ENCODE peak calls at places on chromosomes 4 and X, in ten cellular contexts. W is CD4-positive, alpha-beta T cell; F is brain microvascular endothelial cell; N is breast epithelium; Y is lower leg skin; O is IMR-90; T is Caco-2; R is body of pancreas; S is neural progenitor cell; U is heart left ventricle. B is an unnamed sample.

GRCh38 chr4:140756292-140757219 is at the start of gene TBC1D9:
- DNase-seq in W (no peak), F (peak), N (peak), Y (peak), O (peak), T (peak), R (peak), S (peak), U (peak), B (peak)

GRCh38 chr4:128853741-128854140 is 44.2 kb downstream of the JADE1 start:
- DNase-seq in W (no peak), F (peak), N (no peak), Y (no peak), O (peak), T (no peak), R (no peak), S (no peak), U (no peak), B (no peak)

GRCh38 chr4:121189811-121190210 is 25.7 kb upstream of the TNIP3 start:
- DNase-seq in W (peak), F (no peak), N (no peak), Y (no peak), O (no peak), T (no peak), R (no peak), S (no peak), U (no peak), B (no peak)

GRCh38 chrX:57155171-57155570 is 18.0 kb upstream of the SPIN2A start:
- DNase-seq in W (no peak), F (no peak), N (no peak), Y (no peak), O (no peak), T (no peak), R (no peak), S (no peak), U (no peak), B (no peak)

GRCh38 chr4:7146764-7147071 is 45.6 kb upstream of the SORCS2 start:
- DNase-seq in W (no peak), F (no peak), N (no peak), Y (no peak), O (no peak), T (no peak), R (no peak), S (no peak), U (no peak), B (no peak)

GRCh38 chr4:95729596-95729995 is 110.3 kb upstream of the PDHA2 start:
- DNase-seq in W (no peak), F (no peak), N (no peak), Y (no peak), O (no peak), T (no peak), R (no peak), S (peak), U (no peak), B (no peak)

GRCh38 chr4:79851625-79852304 is 221.3 kb downstream of the ANTXR2 start:
- DNase-seq in W (no peak), F (no peak), N (no peak), Y (no peak), O (peak), T (no peak), R (no peak), S (no peak), U (no peak), B (peak)

GRCh38 chr4:102871772-102872171 is 3.0 kb downstream of the CISD2 start:
- DNase-seq in W (no peak), F (no peak), N (no peak), Y (no peak), O (no peak), T (no peak), R (no peak), S (no peak), U (no peak), B (no peak)

GRCh38 chrX:106917830-106918500 is 2.2 kb upstream of the CLDN2 start:
- DNase-seq in W (peak), F (peak), N (no peak), Y (no peak), O (peak), T (no peak), R (peak), S (no peak), U (no peak), B (peak)

GRCh38 chr4:25810016-25810415 is 52.8 kb downstream of the SEL1L3 start:
- DNase-seq in W (no peak), F (no peak), N (no peak), Y (peak), O (no peak), T (no peak), R (no peak), S (no peak), U (no peak), B (no peak)

GRCh38 chr4:123232439-123232838 is 164.2 kb upstream of the SPRY1 start:
- DNase-seq in W (no peak), F (no peak), N (no peak), Y (no peak), O (peak), T (no peak), R (no peak), S (no peak), U (no peak), B (peak)

GRCh38 chrX:147537172-147537571 is 374.5 kb upstream of the FMR1 start:
- DNase-seq in W (no peak), F (no peak), N (no peak), Y (no peak), O (no peak), T (no peak), R (no peak), S (no peak), U (no peak), B (no peak)

GRCh38 chr4:13529130-13529919 is 15.0 kb downstream of the NKX3-2 start:
- DNase-seq in W (no peak), F (no peak), N (no peak), Y (peak), O (no peak), T (no peak), R (no peak), S (no peak), U (no peak), B (no peak)

GRCh38 chr4:98166025-98166730 is 22.9 kb upstream of the STPG2 start:
- DNase-seq in W (no peak), F (no peak), N (peak), Y (no peak), O (peak), T (no peak), R (peak), S (no peak), U (peak), B (no peak)

GRCh38 chrX:13747836-13748235 is 13.3 kb downstream of the OFD1 start:
- DNase-seq in W (peak), F (peak), N (no peak), Y (no peak), O (peak), T (peak), R (peak), S (peak), U (no peak), B (peak)

GRCh38 chrX:13750812-13751211 is 16.3 kb downstream of the OFD1 start:
- DNase-seq in W (no peak), F (no peak), N (no peak), Y (no peak), O (no peak), T (no peak), R (no peak), S (no peak), U (no peak), B (no peak)

GRCh38 chrX:13752141-13752540 is 17.6 kb downstream of the OFD1 start:
- DNase-seq in W (no peak), F (no peak), N (no peak), Y (no peak), O (no peak), T (no peak), R (no peak), S (no peak), U (no peak), B (no peak)

GRCh38 chrX:13748486-13748885 is 13.9 kb downstream of the OFD1 start:
- DNase-seq in W (no peak), F (no peak), N (no peak), Y (no peak), O (peak), T (no peak), R (no peak), S (no peak), U (no peak), B (no peak)

DNA sequence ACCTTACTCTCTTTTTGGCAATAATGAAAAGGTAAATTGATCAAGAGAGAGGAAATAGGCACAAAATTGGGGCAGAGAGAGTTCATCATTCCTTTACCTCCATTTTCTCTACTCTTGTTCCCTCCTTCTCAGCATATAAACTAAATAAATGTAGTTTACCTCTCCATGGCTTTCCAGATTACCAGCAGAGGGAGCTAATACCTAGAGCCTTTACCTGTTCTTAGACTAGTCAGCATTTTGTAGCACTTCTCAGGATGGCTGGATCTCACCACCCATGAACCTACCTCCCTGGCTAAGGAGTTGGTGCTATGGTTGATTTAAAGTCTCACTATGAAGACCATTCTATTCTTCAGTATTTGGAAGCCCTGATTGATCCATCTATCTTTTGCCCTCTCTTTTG is 15.7 kb downstream of the OFD1 start:
- DNase-seq in W (no peak), F (peak), N (no peak), Y (no peak), O (peak), T (no peak), R (no peak), S (peak), U (no peak), B (peak)
- TF ChIP-seq CTCF in W (peak), F (peak), N (peak), Y (no peak), O (peak), T (peak), R (peak), S (peak), U (peak), B (peak)

DNA sequence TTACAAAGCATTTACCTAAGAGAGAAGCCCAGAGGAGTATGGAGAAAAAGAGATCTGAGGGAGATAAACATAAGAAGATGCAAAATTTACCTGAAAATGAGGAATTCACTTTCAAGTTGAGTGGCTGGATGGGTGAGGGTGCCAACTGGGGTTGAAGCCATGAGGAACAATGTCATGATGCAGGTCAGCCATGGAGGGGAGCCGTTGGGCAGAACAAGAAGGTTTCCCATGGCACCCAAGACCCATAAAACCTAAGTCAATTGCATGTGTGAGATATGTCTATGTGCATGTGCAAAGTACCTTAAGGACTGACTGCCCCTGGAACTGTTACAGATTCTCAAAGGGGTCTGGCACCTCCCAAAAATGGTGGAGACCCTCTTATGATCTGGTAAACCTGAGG is 46.6 kb upstream of the PRRG1 start:
- DNase-seq in W (no peak), F (peak), N (no peak), Y (no peak), O (peak), T (no peak), R (no peak), S (peak), U (peak), B (peak)
- TF ChIP-seq CTCF in W (no peak), F (peak), N (no peak), Y (no peak), O (peak), T (peak), R (no peak), S (peak), U (peak), B (peak)

DNA sequence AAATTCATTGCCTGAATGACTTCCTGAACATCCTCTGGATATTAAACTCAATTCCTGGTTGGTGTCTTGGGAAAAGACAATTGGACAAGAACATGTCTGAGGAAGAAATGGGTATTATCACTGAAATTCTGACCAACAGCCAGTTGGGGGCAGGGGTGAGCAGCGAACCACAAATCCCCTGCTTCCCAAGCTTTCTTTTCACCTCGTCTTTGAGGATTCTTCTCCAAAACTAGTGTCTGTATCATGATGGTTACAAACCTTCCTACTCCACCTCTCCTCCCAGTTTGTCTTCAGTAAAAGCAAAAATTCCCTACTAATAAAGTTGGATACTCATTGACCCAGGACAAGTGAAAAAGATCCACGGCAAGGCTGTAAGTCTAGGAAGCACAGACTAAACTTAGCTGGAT is 48.3 kb upstream of the WDR1 start:
- DNase-seq in W (no peak), F (peak), N (no peak), Y (no peak), O (peak), T (no peak), R (no peak), S (peak), U (no peak), B (peak)
- TF ChIP-seq CTCF in W (peak), F (peak), N (peak), Y (no peak), O (peak), T (peak), R (no peak), S (peak), U (peak), B (peak)

DNA sequence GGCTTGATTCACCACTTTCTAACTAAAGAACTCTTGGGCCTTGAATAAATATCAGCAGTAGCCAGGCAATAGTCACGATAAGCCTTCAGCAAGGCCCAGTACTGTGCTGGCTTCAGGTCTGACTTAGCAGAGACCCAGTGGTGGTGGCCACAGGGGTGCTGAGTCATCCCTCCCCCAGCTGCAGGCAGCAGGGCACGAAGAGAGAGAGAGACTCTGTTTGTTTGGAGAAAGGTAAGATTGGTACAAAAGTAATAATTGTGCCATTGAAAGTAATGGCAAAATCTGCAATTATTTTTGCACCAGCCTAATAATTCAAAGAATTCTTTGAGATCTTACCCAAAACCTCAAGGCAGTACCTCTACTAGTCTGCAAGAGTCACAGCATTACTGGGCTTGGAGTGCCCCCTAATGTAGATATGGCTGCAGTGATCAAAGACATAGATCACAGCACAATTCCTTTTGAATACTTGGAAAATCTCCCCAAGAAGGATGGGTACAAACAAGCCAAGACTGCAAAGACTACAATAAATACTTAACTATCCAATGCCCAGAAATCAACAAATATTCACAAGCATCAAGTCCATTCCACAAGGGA is 159.5 kb upstream of the USP38 start:
- DNase-seq in W (no peak), F (peak), N (no peak), Y (no peak), O (peak), T (no peak), R (no peak), S (peak), U (no peak), B (peak)
- TF ChIP-seq CTCF in W (no peak), F (peak), N (no peak), Y (no peak), O (peak), T (no peak), R (no peak), S (peak), U (peak), B (peak)

DNA sequence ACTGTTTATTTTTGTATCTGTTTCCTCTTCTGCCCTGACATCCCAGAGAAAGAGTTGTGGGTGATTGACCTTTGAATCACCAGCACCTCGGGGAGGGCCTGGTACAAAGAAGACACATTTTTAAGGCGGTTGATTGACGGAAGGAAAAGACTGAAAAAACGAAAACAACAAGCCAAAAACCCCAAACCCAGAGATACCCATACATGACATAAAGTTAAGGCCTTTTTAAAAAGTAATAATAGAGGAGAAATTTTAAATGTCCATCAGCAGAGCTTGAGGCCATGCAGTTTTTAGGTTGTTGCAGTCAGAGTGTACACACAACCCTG is 110.0 kb downstream of the GNL3L start:
- DNase-seq in W (no peak), F (no peak), N (no peak), Y (no peak), O (no peak), T (no peak), R (no peak), S (no peak), U (no peak), B (no peak)
- TF ChIP-seq CTCF in W (no peak), F (no peak), N (no peak), Y (no peak), O (no peak), T (no peak), R (no peak), S (no peak), U (no peak), B (no peak)

DNA sequence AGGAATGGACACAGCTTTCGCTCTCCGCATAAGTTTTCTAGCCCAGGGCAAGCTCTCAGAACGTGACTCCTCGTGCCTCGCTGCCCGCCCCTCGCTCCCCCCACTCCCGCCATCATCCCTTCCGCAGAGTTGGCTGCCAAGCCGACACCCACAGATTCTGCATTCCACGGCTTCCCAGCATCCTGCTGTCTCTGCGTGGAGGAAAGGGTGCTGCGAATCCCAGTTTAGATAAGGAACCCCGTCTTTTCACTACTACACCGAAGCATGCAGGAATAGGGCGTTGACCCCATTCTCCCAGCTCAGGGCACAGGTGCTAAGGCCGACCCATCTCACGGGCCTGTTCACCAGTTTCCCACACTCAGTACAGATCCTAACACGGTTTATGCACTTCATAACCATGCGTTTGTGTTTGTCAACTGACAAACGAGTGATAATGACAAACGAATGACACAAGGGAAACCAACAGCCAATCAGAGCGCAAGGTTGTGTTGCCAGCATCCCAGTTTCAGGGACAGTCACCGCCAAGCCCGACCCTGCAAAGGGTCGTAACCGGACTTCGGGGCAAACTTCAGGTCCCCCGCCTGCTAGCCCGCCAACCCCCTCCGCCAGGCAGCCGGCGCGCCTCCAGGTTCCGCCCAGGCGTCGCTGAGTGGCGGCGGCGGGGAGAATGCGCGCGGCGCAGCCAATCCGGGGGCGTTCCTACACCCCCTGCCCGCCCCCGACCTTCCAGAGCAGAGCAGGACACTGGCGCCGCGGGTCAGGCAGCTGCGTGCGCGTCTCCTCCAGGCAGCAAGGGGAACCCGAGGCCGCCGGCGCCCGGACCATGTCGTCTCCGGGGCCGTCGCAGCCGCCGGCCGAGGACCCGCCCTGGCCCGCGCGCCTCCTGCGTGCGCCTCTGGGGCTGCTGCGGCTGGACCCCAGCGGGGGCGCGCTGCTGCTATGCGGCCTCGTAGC is at the start of gene CYP2U1:
- DNase-seq in W (peak), F (peak), N (peak), Y (peak), O (peak), T (peak), R (peak), S (peak), U (peak), B (peak)
- TF ChIP-seq CTCF in W (no peak), F (no peak), N (no peak), Y (no peak), O (peak), T (no peak), R (no peak), S (peak), U (peak), B (no peak)

GRCh38 chrX:23937100-23937499 is 29.3 kb downstream of the CXorf58 start:
- DNase-seq in W (no peak), F (no peak), N (no peak), Y (no peak), O (peak), T (no peak), R (no peak), S (peak), U (no peak), B (peak)
- TF ChIP-seq CTCF in W (no peak), F (no peak), N (no peak), Y (no peak), O (no peak), T (no peak), R (no peak), S (peak), U (no peak), B (no peak)

GRCh38 chr4:15673337-15673736 is 8.3 kb upstream of the FAM200B start:
- DNase-seq in W (no peak), F (no peak), N (no peak), Y (no peak), O (no peak), T (no peak), R (no peak), S (no peak), U (no peak), B (no peak)

GRCh38 chr4:15676899-15677298 is 4.7 kb upstream of the FAM200B start:
- DNase-seq in W (no peak), F (no peak), N (no peak), Y (no peak), O (no peak), T (no peak), R (no peak), S (no peak), U (no peak), B (no peak)

GRCh38 chr4:15674926-15675325 is 6.7 kb upstream of the FAM200B start:
- DNase-seq in W (no peak), F (no peak), N (no peak), Y (no peak), O (no peak), T (no peak), R (no peak), S (no peak), U (no peak), B (no peak)

GRCh38 chr4:15676039-15676438 is 5.6 kb upstream of the FAM200B start:
- DNase-seq in W (no peak), F (no peak), N (no peak), Y (no peak), O (no peak), T (no peak), R (no peak), S (no peak), U (no peak), B (no peak)

DNA sequence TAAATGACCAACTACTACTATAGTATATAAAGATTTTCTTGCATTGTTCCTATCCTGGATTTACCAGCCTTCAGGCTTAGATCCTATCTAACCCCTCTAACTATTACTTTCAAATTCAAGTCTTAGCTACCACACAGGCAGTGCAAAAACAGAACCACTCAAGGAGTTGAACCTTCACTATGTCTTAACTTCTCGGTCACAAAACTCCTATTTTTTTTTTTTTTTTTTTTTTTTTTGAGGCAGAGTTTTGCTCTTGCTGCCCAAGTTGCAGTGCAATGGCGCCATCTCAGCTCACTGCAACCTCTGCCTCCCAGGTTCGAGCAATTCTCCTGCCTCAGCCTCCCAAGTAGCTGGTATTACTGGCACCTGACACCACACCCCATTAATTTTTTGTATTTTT is 6.3 kb upstream of the FAM200B start:
- DNase-seq in W (no peak), F (no peak), N (no peak), Y (no peak), O (no peak), T (no peak), R (no peak), S (no peak), U (no peak), B (no peak)
- TF ChIP-seq CTCF in W (no peak), F (no peak), N (no peak), Y (no peak), O (no peak), T (no peak), R (no peak), S (no peak), U (no peak), B (no peak)

B was measured in cardiac fibroblast.